ENCODE peak calls at places on chromosome 13, in five cellular contexts. M is K562, G is endothelial cell of umbilical vein, T is HepG2, V is mammary epithelial cell. K is an unnamed sample.
A peak's percentile ranks its signal among the peaks of the same experiment; 100 is the strongest.

GRCh38 chr13:93646247-93646646 is 419.6 kb downstream of the GPC6 start:
- DNase-seq in M (no peak), G (no peak), V (no peak), T (no peak), K (no peak)

GRCh38 chr13:65112123-65113075 is 2117.7 kb downstream of the PCDH9 start:
- DNase-seq in G (no peak), V (no peak), M (no peak), T (no peak), K (no peak)

GRCh38 chr13:46551410-46552301 is 1.3 kb upstream of the LRCH1 start:
- DNase-seq in T (peak; percentile 61), V (peak; percentile 56), M (peak; percentile 58), G (peak; percentile 65), K (no peak)

GRCh38 chr13:73000027-73000674 is 58.7 kb upstream of the KLF5 start:
- DNase-seq in G (peak; percentile 82), M (no peak), T (no peak), V (peak; percentile 56), K (no peak)

GRCh38 chr13:114087430-114087829 is 45.0 kb downstream of the RASA3 start:
- DNase-seq in T (no peak), V (no peak), M (no peak), G (no peak), K (no peak)

GRCh38 chr13:77740931-77741586 is 43.6 kb downstream of the SLAIN1 start:
- DNase-seq in M (no peak), G (no peak), T (no peak), V (no peak), K (no peak)

GRCh38 chr13:59679239-59679638 is 484.5 kb downstream of the DIAPH3 start:
- DNase-seq in G (no peak), T (no peak), M (no peak), V (no peak), K (peak; percentile 55)

GRCh38 chr13:91346848-91347211 is 657 bp upstream of the MIR17HG start:
- DNase-seq in V (peak; percentile 32), T (no peak), M (peak; percentile 71), G (peak; percentile 39), K (no peak)

GRCh38 chr13:36207672-36208071 is 6.7 kb downstream of the SOHLH2 start:
- DNase-seq in T (no peak), M (no peak), G (no peak), V (no peak), K (no peak)

GRCh38 chr13:76762731-76763130 is 123.5 kb downstream of the KCTD12 start:
- DNase-seq in G (peak; percentile 81), T (no peak), M (no peak), V (no peak), K (no peak)

GRCh38 chr13:23175920-23176319 is 4.9 kb upstream of the SGCG start:
- DNase-seq in M (no peak), T (no peak), G (peak; percentile 19), V (no peak), K (no peak)

DNA sequence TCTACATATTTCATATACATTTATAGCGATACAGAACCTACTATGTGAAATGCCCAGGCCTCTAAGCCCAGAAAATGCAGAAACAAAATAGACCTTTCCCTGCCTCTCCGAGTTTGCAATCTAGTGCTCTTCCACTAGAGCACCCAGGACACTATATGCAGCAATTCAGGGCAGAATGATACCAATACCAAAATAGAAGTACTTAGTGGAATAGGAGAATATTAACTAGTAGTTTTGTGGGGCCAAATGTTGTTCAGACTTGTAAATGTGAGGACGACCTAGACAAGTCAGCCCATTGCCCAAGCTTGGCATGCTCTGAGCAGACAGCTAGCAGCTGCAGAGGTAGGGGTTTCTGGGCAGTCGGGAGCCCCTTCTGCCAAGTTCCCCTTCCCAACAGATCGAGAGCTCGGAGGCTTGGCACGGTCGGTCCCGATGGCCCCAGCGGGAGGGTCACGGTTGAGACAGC is 35.8 kb upstream of the FLT1 start:
- DNase-seq in V (no peak), T (no peak), M (no peak), G (no peak), K (no peak)
- H3K4me3 ChIP-seq in V (no peak overlapping the region), T (no peak overlapping the region), M (no peak overlapping the region), G (peak overlapping the region; percentile 45), K (peak overlapping the region; percentile 77)

GRCh38 chr13:87675851-87676250 is 4.7 kb downstream of the SLITRK5 start:
- DNase-seq in V (no peak), T (no peak), G (no peak), M (no peak), K (no peak)

GRCh38 chr13:87678353-87678752 is 7.2 kb downstream of the SLITRK5 start:
- DNase-seq in M (no peak), V (no peak), G (no peak), T (no peak), K (no peak)

GRCh38 chr13:87676254-87677042 is 5.3 kb downstream of the SLITRK5 start:
- DNase-seq in V (no peak), M (no peak), T (no peak), G (no peak), K (no peak)

GRCh38 chr13:87677043-87677333 is 5.8 kb downstream of the SLITRK5 start:
- DNase-seq in M (no peak), V (no peak), T (no peak), G (no peak), K (no peak)

GRCh38 chr13:87677334-87678234 is 6.4 kb downstream of the SLITRK5 start:
- DNase-seq in T (peak; percentile 1), G (no peak), M (no peak), V (no peak), K (no peak)
- TF ChIP-seq EZH2 in T (no peak), G (peak; percentile 35), M (no peak), V (peak; percentile 32), K (no peak)

GRCh38 chr13:31320946-31321345 is 121.2 kb downstream of the B3GLCT start:
- DNase-seq in G (no peak), M (no peak), T (no peak), V (no peak), K (no peak)
- H3K4me3 ChIP-seq in G (no peak overlapping the region), M (no peak overlapping the region), T (no peak overlapping the region), V (no peak overlapping the region), K (no peak overlapping the region)

GRCh38 chr13:99984463-99985242 is 3.1 kb downstream of the ZIC2 start:
- DNase-seq in M (no peak), V (no peak), G (no peak), T (no peak), K (no peak)
- TF ChIP-seq EZH2 in M (no peak), V (peak; percentile 97), G (peak; percentile 100), T (no peak), K (no peak)

GRCh38 chr13:112057434-112057735 is 9.6 kb upstream of the SOX1 start:
- DNase-seq in G (no peak), V (no peak), T (no peak), M (no peak), K (no peak)
- H3K4me3 ChIP-seq in G (no peak overlapping the region), V (no peak overlapping the region), T (no peak overlapping the region), M (no peak overlapping the region), K (no peak overlapping the region)

GRCh38 chr13:50128406-50129048 is 113.3 kb downstream of the KCNRG start:
- DNase-seq in M (no peak), V (no peak), G (no peak), T (no peak), K (no peak)

GRCh38 chr13:50129065-50129922 is 114.0 kb downstream of the KCNRG start:
- DNase-seq in T (no peak), V (no peak), M (no peak), G (no peak), K (no peak)

GRCh38 chr13:50126378-50127016 is 111.3 kb downstream of the KCNRG start:
- DNase-seq in T (peak; percentile 27), G (peak; percentile 39), V (no peak), M (no peak), K (no peak)

GRCh38 chr13:50127017-50127725 is 111.9 kb downstream of the KCNRG start:
- DNase-seq in G (no peak), V (no peak), M (no peak), T (no peak), K (no peak)

GRCh38 chr13:50127726-50128291 is 112.6 kb downstream of the KCNRG start:
- DNase-seq in T (no peak), M (no peak), V (no peak), G (no peak), K (no peak)
- TF ChIP-seq EZH2 in T (no peak), M (no peak), V (no peak), G (no peak), K (no peak)

DNA sequence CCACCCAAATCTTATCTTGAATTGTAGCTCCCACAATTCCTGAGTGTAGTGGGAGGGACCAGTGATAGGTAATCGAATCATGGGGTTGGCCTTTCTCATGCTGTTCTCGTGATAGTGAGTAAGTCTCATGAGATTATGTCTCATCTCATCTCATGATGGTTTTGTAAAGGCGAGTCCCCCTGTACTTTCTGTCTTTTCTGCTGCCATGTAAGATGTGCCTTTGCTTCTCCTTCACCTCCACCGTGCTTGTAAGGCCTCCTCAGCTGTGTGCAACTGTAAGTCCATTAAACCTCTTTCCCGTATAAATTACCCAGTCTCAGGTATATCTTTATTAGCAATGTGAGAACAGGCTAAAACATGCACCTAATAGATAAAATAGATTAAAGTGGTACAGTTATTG is 756.4 kb upstream of the SLITRK5 start:
- DNase-seq in T (no peak), M (no peak), V (no peak), G (no peak), K (no peak)
- H3K4me3 ChIP-seq in T (no peak overlapping the region), M (no peak overlapping the region), V (no peak overlapping the region), G (no peak overlapping the region), K (no peak overlapping the region)

DNA sequence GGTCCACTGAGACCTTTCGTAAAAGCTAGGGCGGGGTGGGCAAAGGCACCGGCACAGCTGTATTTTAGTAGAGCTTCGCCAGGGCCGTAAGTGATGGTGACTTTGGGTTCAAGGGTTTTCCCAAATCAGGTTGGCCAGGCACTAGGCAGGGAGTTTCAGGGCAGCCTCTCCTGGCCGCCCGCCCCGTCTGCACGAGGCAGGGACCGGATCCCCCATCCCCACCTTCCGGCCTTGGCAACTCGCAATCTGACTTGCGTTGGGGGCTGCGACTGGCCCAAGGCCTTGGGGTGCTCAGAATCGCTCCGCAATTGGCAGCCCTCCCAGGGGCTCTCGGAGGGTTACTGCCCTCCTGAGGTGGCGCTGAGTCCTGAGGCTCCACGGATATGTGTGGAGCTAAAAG is 4.1 kb upstream of the ZIC5 start:
- DNase-seq in V (no peak), M (no peak), T (no peak), G (no peak), K (no peak)
- TF ChIP-seq EZH2 in V (no peak), M (no peak), T (no peak), G (peak; percentile 10), K (no peak)

K was measured in SK-N-MC.